ENCODE peak calls at places on chromosome 18, in seven cellular contexts. One of them, this sample, is unnamed.

GRCh38 chr18:49164738-49165137 is 214.0 kb upstream of the SMAD7 start:
- DNase-seq in HCT116: no peak
- DNase-seq in HepG2: no peak
- DNase-seq in GM12878: no peak
- DNase-seq in SK-N-SH: no peak
- DNase-seq in H1: no peak
- DNase-seq in K562: no peak
- DNase-seq in this sample: no peak

GRCh38 chr18:80037869-80038630 is 3.8 kb downstream of the RBFA start:
- DNase-seq in HCT116: no peak
- DNase-seq in HepG2: no peak
- DNase-seq in GM12878: no peak
- DNase-seq in SK-N-SH: no peak
- DNase-seq in H1: no peak
- DNase-seq in K562: no peak
- DNase-seq in this sample: no peak

GRCh38 chr18:34764451-34764850 is 54.4 kb downstream of the DTNA start:
- DNase-seq in HCT116: no peak
- DNase-seq in HepG2: no peak
- DNase-seq in GM12878: no peak
- DNase-seq in SK-N-SH: no peak
- DNase-seq in H1: no peak
- DNase-seq in K562: peak; percentile 14
- DNase-seq in this sample: no peak

GRCh38 chr18:12911025-12911927 is 27.2 kb upstream of the PTPN2 start:
- DNase-seq in HCT116: no peak
- DNase-seq in HepG2: no peak
- DNase-seq in GM12878: no peak
- DNase-seq in SK-N-SH: no peak
- DNase-seq in H1: no peak
- DNase-seq in K562: no peak
- DNase-seq in this sample: no peak

GRCh38 chr18:56952026-56952425 is 194.9 kb upstream of the BOD1L2 start:
- DNase-seq in HCT116: no peak
- DNase-seq in HepG2: no peak
- DNase-seq in GM12878: no peak
- DNase-seq in SK-N-SH: no peak
- DNase-seq in H1: no peak
- DNase-seq in K562: no peak
- DNase-seq in this sample: no peak

GRCh38 chr18:77305676-77306075 is 56.0 kb downstream of the GALR1 start:
- DNase-seq in HCT116: no peak
- DNase-seq in HepG2: no peak
- DNase-seq in GM12878: no peak
- DNase-seq in SK-N-SH: no peak
- DNase-seq in H1: no peak
- DNase-seq in K562: no peak
- DNase-seq in this sample: no peak

GRCh38 chr18:61605376-61606067 is 272.3 kb downstream of the CDH20 start:
- DNase-seq in HCT116: no peak
- DNase-seq in HepG2: no peak
- DNase-seq in GM12878: no peak
- DNase-seq in SK-N-SH: no peak
- DNase-seq in H1: no peak
- DNase-seq in K562: no peak
- DNase-seq in this sample: no peak

GRCh38 chr18:13583567-13584245 is 142.7 kb downstream of the FAM210A start:
- DNase-seq in HCT116: no peak
- DNase-seq in HepG2: no peak
- DNase-seq in GM12878: no peak
- DNase-seq in SK-N-SH: no peak
- DNase-seq in H1: no peak
- DNase-seq in K562: no peak
- DNase-seq in this sample: no peak

GRCh38 chr18:2827076-2827475 is 19.7 kb upstream of the EMILIN2 start:
- DNase-seq in HCT116: no peak
- DNase-seq in HepG2: no peak
- DNase-seq in GM12878: no peak
- DNase-seq in SK-N-SH: no peak
- DNase-seq in H1: no peak
- DNase-seq in K562: no peak
- DNase-seq in this sample: peak; percentile 19
- TF ChIP-seq JUND in HCT116: no peak
- TF ChIP-seq JUND in HepG2: no peak
- TF ChIP-seq JUND in GM12878: no peak
- TF ChIP-seq JUND in SK-N-SH: no peak
- TF ChIP-seq JUND in H1: no peak
- TF ChIP-seq JUND in K562: no peak
- TF ChIP-seq JUND in this sample: no peak

GRCh38 chr18:54205951-54206350 is 18.5 kb downstream of the MBD2 start:
- DNase-seq in HCT116: no peak
- DNase-seq in HepG2: no peak
- DNase-seq in GM12878: no peak
- DNase-seq in SK-N-SH: no peak
- DNase-seq in H1: no peak
- DNase-seq in K562: no peak
- DNase-seq in this sample: no peak
- TF ChIP-seq JUND in HCT116: no peak
- TF ChIP-seq JUND in HepG2: no peak
- TF ChIP-seq JUND in GM12878: no peak
- TF ChIP-seq JUND in SK-N-SH: no peak
- TF ChIP-seq JUND in H1: no peak
- TF ChIP-seq JUND in K562: no peak
- TF ChIP-seq JUND in this sample: no peak

GRCh38 chr18:69845588-69846506 is 101.8 kb downstream of the CD226 start:
- DNase-seq in HCT116: no peak
- DNase-seq in HepG2: no peak
- DNase-seq in GM12878: no peak
- DNase-seq in SK-N-SH: no peak
- DNase-seq in H1: no peak
- DNase-seq in K562: no peak
- DNase-seq in this sample: peak; percentile 29
- TF ChIP-seq JUND in HCT116: no peak
- TF ChIP-seq JUND in HepG2: no peak
- TF ChIP-seq JUND in GM12878: no peak
- TF ChIP-seq JUND in SK-N-SH: no peak
- TF ChIP-seq JUND in H1: no peak
- TF ChIP-seq JUND in K562: no peak
- TF ChIP-seq JUND in this sample: no peak

GRCh38 chr18:33483908-33484307 is 43.4 kb upstream of the CCDC178 start:
- DNase-seq in HCT116: no peak
- DNase-seq in HepG2: no peak
- DNase-seq in GM12878: no peak
- DNase-seq in SK-N-SH: no peak
- DNase-seq in H1: no peak
- DNase-seq in K562: no peak
- DNase-seq in this sample: no peak
- TF ChIP-seq JUND in HCT116: no peak
- TF ChIP-seq JUND in HepG2: no peak
- TF ChIP-seq JUND in GM12878: no peak
- TF ChIP-seq JUND in SK-N-SH: no peak
- TF ChIP-seq JUND in H1: no peak
- TF ChIP-seq JUND in K562: no peak
- TF ChIP-seq JUND in this sample: no peak

DNA sequence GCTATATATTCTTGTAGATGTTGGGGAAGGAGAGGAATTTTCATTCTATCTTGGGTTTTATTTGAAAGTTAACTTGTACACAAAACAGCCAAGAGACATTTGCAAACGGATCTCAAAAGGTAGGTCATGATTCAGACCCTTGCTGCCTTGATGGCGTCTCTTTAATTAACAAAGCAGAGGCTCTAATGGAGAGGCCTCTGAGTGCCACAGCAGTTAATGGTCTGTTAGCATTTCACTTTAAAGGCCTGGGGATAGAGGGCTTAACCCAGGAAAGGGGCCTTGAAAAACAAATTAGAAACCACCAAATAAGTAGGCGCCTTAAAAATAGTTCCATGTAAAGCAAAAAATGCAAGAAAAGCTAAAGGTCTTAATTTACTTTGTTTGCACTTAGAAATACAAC is 836.9 kb upstream of the CELF4 start:
- DNase-seq in HCT116: no peak
- DNase-seq in HepG2: no peak
- DNase-seq in GM12878: no peak
- DNase-seq in SK-N-SH: no peak
- DNase-seq in H1: peak; percentile 17
- DNase-seq in K562: no peak
- DNase-seq in this sample: no peak
- TF ChIP-seq JUND in HCT116: no peak
- TF ChIP-seq JUND in HepG2: no peak
- TF ChIP-seq JUND in GM12878: no peak
- TF ChIP-seq JUND in SK-N-SH: no peak
- TF ChIP-seq JUND in H1: no peak
- TF ChIP-seq JUND in K562: no peak
- TF ChIP-seq JUND in this sample: no peak

DNA sequence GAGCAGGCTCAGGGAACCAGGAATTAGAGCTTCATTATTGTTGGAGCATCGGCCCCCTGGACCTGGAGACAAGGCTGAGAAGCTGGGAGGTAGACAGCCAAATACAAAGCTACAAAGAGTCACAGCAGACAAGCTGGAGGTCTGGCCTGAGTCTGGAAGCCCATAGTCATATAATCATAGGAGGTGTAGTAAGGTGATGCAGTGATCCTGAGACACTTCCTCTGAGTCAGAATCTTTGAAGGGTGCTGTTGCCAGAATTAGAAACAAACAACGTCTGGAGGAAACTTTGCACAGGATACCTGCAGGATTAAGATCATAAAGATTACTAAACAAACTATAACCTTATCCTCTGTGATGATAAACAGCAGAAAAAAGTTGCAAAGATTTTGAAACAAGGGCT is 213.8 kb downstream of the DSC3 start:
- DNase-seq in HCT116: no peak
- DNase-seq in HepG2: no peak
- DNase-seq in GM12878: no peak
- DNase-seq in SK-N-SH: no peak
- DNase-seq in H1: no peak
- DNase-seq in K562: no peak
- DNase-seq in this sample: no peak
- TF ChIP-seq JUND in HCT116: no peak
- TF ChIP-seq JUND in HepG2: no peak
- TF ChIP-seq JUND in GM12878: no peak
- TF ChIP-seq JUND in SK-N-SH: no peak
- TF ChIP-seq JUND in H1: no peak
- TF ChIP-seq JUND in K562: no peak
- TF ChIP-seq JUND in this sample: no peak

DNA sequence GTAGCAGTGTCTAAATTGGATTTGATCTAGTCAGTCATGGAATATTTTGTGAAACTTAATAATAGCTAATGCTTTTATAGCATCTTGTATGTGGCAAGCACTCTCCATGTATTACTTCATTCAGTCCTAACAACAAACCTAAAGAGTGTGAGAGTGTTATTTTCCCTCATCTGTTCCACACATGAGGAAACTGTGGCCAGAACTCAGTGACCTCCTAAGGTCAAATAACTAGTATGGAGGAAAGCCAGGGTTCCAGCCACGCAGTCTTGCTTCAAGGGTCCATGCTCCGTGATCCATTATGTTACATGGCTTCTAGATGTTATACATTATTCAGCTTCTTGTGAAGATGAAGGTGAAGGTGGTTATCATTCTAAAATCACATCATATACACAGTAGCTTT is 45.5 kb downstream of the TWSG1 start:
- DNase-seq in HCT116: no peak
- DNase-seq in HepG2: no peak
- DNase-seq in GM12878: no peak
- DNase-seq in SK-N-SH: no peak
- DNase-seq in H1: no peak
- DNase-seq in K562: no peak
- DNase-seq in this sample: no peak
- TF ChIP-seq JUND in HCT116: no peak
- TF ChIP-seq JUND in HepG2: no peak
- TF ChIP-seq JUND in GM12878: no peak
- TF ChIP-seq JUND in SK-N-SH: no peak
- TF ChIP-seq JUND in H1: no peak
- TF ChIP-seq JUND in K562: no peak
- TF ChIP-seq JUND in this sample: no peak

GRCh38 chr18:3103576-3103975 is 90.6 kb upstream of the LPIN2 start:
- DNase-seq in HCT116: no peak
- DNase-seq in HepG2: no peak
- DNase-seq in GM12878: no peak
- DNase-seq in SK-N-SH: no peak
- DNase-seq in H1: no peak
- DNase-seq in K562: no peak
- DNase-seq in this sample: no peak
- TF ChIP-seq JUND in HCT116: no peak
- TF ChIP-seq JUND in HepG2: no peak
- TF ChIP-seq JUND in GM12878: no peak
- TF ChIP-seq JUND in SK-N-SH: no peak
- TF ChIP-seq JUND in H1: no peak
- TF ChIP-seq JUND in K562: no peak
- TF ChIP-seq JUND in this sample: no peak

DNA sequence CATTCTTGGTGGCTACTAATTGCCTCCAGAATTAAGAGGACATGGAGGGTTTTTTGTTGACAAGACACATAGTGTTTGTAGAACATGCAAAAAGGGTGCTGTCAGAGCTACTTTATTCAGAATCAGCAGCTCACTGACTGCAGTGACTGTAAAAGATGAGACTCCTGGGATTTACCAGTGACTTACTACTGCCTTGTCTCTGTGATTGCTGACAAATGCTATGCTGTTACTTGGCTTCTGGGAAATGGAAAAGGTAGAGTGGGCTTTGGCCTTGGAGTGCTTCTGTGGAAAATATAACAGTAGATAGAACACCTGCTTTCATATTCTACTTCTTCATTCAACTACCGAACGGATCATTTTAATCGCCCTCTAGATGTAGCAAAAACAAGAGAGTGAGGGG is 47.8 kb downstream of the GREB1L start:
- DNase-seq in HCT116: no peak
- DNase-seq in HepG2: no peak
- DNase-seq in GM12878: no peak
- DNase-seq in SK-N-SH: no peak
- DNase-seq in H1: no peak
- DNase-seq in K562: no peak
- DNase-seq in this sample: no peak
- TF ChIP-seq JUND in HCT116: no peak
- TF ChIP-seq JUND in HepG2: no peak
- TF ChIP-seq JUND in GM12878: no peak
- TF ChIP-seq JUND in SK-N-SH: no peak
- TF ChIP-seq JUND in H1: no peak
- TF ChIP-seq JUND in K562: no peak
- TF ChIP-seq JUND in this sample: no peak

DNA sequence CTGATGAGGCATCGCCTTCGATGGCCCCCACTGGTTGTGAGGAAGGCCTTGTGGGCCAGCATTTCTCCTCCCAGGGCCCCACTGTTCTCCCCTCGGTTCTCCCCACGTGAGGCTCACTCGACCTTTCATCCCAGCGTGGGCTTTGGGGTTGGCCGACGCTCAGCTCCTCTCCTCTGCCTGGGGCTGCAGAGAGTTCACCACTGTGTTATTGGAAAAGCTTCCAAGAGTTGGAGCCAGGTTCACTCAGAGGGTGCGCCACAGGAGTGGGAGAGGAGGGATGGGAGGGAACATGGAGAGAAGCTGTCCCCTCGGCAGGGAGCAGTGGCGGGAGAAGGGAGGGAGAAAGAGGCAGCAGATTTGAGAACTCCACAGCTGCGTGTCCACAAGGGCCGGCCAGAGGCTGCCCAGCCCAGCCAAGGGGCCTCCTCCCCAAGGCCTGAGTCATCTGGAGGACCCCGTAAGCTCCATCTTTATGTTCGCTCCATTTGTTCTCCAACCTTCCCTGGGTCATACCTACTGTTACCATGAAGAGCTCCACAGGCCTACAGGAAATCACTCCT is 197.2 kb upstream of the SMAD2 start:
- DNase-seq in HCT116: no peak
- DNase-seq in HepG2: no peak
- DNase-seq in GM12878: no peak
- DNase-seq in SK-N-SH: no peak
- DNase-seq in H1: no peak
- DNase-seq in K562: no peak
- DNase-seq in this sample: no peak
- TF ChIP-seq JUND in HCT116: no peak
- TF ChIP-seq JUND in HepG2: no peak
- TF ChIP-seq JUND in GM12878: no peak
- TF ChIP-seq JUND in SK-N-SH: no peak
- TF ChIP-seq JUND in H1: no peak
- TF ChIP-seq JUND in K562: no peak
- TF ChIP-seq JUND in this sample: no peak